ENCODE peak calls at places on chromosomes 6 and 20, in eight cellular contexts. K is stimulated activated CD4-positive, alpha-beta T cell treated with anti-CD3 and anti-CD28 coated beads, Interleukin-1b, Interleukin-23, amount 100 ng/mL, for 48 hours; Y is activated CD4-positive, alpha-beta memory T cell treated with anti-CD3 and anti-CD28 coated beads, Interleukin-2, amount 10 ng/mL, durations not matched to agents 7 days and 5 days; B is HEK293T; L is HCEC 1CT; G is cardiac muscle cell; O is T-helper 17 cell; D is SW480. A is an unnamed sample.

GRCh38 chr6:35973670-35974222 is 50.7 kb downstream of the SLC26A8 start:
- DNase-seq in K (peak), Y (peak), B (no peak), L (peak), G (no peak), O (no peak), D (peak), A (peak)

GRCh38 chr20:11054266-11055025 is 380.6 kb upstream of the JAG1 start:
- DNase-seq in K (no peak), Y (no peak), B (no peak), L (no peak), G (no peak), O (no peak), D (no peak), A (no peak)

GRCh38 chr6:166712554-166713228 is 85.6 kb upstream of the RPS6KA2 start:
- DNase-seq in K (no peak), Y (peak), B (no peak), L (no peak), G (no peak), O (no peak), D (no peak), A (peak)

GRCh38 chr6:119347466-119348307 is 1.9 kb downstream of the MAN1A1 start:
- DNase-seq in K (peak), Y (peak), B (peak), L (peak), G (no peak), O (no peak), D (peak), A (peak)

GRCh38 chr6:129490551-129491245 is 219.3 kb downstream of the ARHGAP18 start:
- DNase-seq in K (peak), Y (peak), B (no peak), L (peak), G (no peak), O (peak), D (peak), A (peak)

GRCh38 chr20:4170621-4171537 is 155.5 kb upstream of the RNF24 start:
- DNase-seq in K (no peak), Y (no peak), B (no peak), L (no peak), G (no peak), O (no peak), D (no peak), A (no peak)

GRCh38 chr6:90545450-90545849 is 41.4 kb downstream of the MAP3K7 start:
- DNase-seq in K (no peak), Y (no peak), B (no peak), L (peak), G (no peak), O (no peak), D (no peak), A (no peak)

GRCh38 chr6:142947702-142948480 is 2.9 kb upstream of the HIVEP2 start:
- DNase-seq in K (peak), Y (peak), B (no peak), L (no peak), G (no peak), O (no peak), D (no peak), A (no peak)

GRCh38 chr6:2028457-2029038 is 216.9 kb downstream of the GMDS start:
- DNase-seq in K (no peak), Y (no peak), B (no peak), L (no peak), G (no peak), O (no peak), D (no peak), A (peak)

GRCh38 chr20:1038205-1038604 is 36.1 kb upstream of the RSPO4 start:
- DNase-seq in K (no peak), Y (no peak), B (no peak), L (no peak), G (no peak), O (no peak), D (no peak), A (no peak)

GRCh38 chr6:21900730-21901129 is 307.2 kb downstream of the SOX4 start:
- DNase-seq in K (no peak), Y (no peak), B (no peak), L (peak), G (no peak), O (no peak), D (no peak), A (no peak)

GRCh38 chr20:51536116-51537069 is 6.1 kb downstream of the NFATC2 start:
- DNase-seq in K (no peak), Y (no peak), B (no peak), L (no peak), G (no peak), O (no peak), D (no peak), A (no peak)

GRCh38 chr6:141878686-141879085 is 254.0 kb upstream of the GJE1 start:
- DNase-seq in K (no peak), Y (no peak), B (no peak), L (no peak), G (no peak), O (no peak), D (no peak), A (no peak)

GRCh38 chr20:52269327-52269726 is 77.7 kb upstream of the ZFP64 start:
- DNase-seq in K (no peak), Y (no peak), B (no peak), L (peak), G (no peak), O (no peak), D (no peak), A (no peak)